ENCODE peak calls at places on chromosomes 3 and 15, in nine cellular contexts. W, T, B, C, J, E, M, O and H are unnamed samples.

GRCh38 chr3:170397579-170398177 is 21.0 kb upstream of the CLDN11 start:
- DNase-seq in W (no peak), T (no peak), B (no peak), C (no peak), J (no peak), E (no peak), M (no peak), O (no peak), H (no peak)

GRCh38 chr15:83766326-83766725 is 112.4 kb downstream of the ADAMTSL3 start:
- DNase-seq in W (no peak), T (no peak), B (no peak), C (peak), J (no peak), E (no peak), M (no peak), O (no peak), H (no peak)

GRCh38 chr15:90868261-90868689 is at the start of gene FURIN:
- DNase-seq in W (no peak), T (peak), B (no peak), C (no peak), J (no peak), E (no peak), M (no peak), O (no peak), H (peak)

GRCh38 chr3:128584412-128585020 is 66.1 kb downstream of the RPN1 start:
- DNase-seq in W (peak), T (peak), B (peak), C (peak), J (peak), E (peak), M (peak), O (peak), H (peak)

GRCh38 chr15:20341901-20342605 is 199.5 kb downstream of the GOLGA6L6 start:
- DNase-seq in W (no peak), T (no peak), B (peak), C (peak), J (peak), E (peak), M (no peak), O (no peak), H (no peak)

GRCh38 chr3:159726231-159726964 is 262.2 kb upstream of the IL12A start:
- DNase-seq in W (no peak), T (peak), B (peak), C (peak), J (no peak), E (no peak), M (no peak), O (no peak), H (no peak)

GRCh38 chr3:56369914-56370313 is 98.4 kb downstream of the ERC2 start:
- DNase-seq in W (no peak), T (no peak), B (no peak), C (no peak), J (no peak), E (no peak), M (no peak), O (no peak), H (no peak)

GRCh38 chr15:31278056-31278445 is 48.6 kb upstream of the KLF13 start:
- DNase-seq in W (no peak), T (no peak), B (no peak), C (no peak), J (no peak), E (no peak), M (no peak), O (no peak), H (no peak)

GRCh38 chr3:53688989-53689388 is 157.2 kb downstream of the CHDH start:
- DNase-seq in W (no peak), T (no peak), B (no peak), C (no peak), J (no peak), E (no peak), M (no peak), O (no peak), H (no peak)

GRCh38 chr3:197363553-197364409 is 65.4 kb upstream of the DLG1 start:
- DNase-seq in W (no peak), T (no peak), B (no peak), C (no peak), J (no peak), E (peak), M (no peak), O (no peak), H (no peak)

GRCh38 chr15:90210593-90210992 is 9.5 kb downstream of the SEMA4B start:
- DNase-seq in W (no peak), T (no peak), B (no peak), C (no peak), J (no peak), E (no peak), M (no peak), O (no peak), H (no peak)

GRCh38 chr3:173221010-173221409 is 80.0 kb upstream of the SPATA16 start:
- DNase-seq in W (no peak), T (peak), B (peak), C (no peak), J (no peak), E (peak), M (no peak), O (no peak), H (no peak)

GRCh38 chr3:66527253-66527652 is 26.4 kb upstream of the LRIG1 start:
- DNase-seq in W (no peak), T (no peak), B (no peak), C (no peak), J (no peak), E (no peak), M (no peak), O (no peak), H (peak)

GRCh38 chr3:133038731-133039398 is 674 bp downstream of the TMEM108 start:
- DNase-seq in W (no peak), T (no peak), B (peak), C (no peak), J (no peak), E (peak), M (no peak), O (no peak), H (no peak)

GRCh38 chr3:64505419-64505818 is 182.4 kb downstream of the ADAMTS9 start:
- DNase-seq in W (no peak), T (no peak), B (no peak), C (no peak), J (no peak), E (no peak), M (no peak), O (no peak), H (no peak)

GRCh38 chr15:99592135-99592845 is 26.5 kb downstream of the MEF2A start:
- DNase-seq in W (no peak), T (no peak), B (peak), C (peak), J (no peak), E (no peak), M (no peak), O (no peak), H (no peak)

GRCh38 chr3:185658504-185658912 is 72.4 kb downstream of the SENP2 start:
- DNase-seq in W (no peak), T (peak), B (peak), C (peak), J (no peak), E (no peak), M (peak), O (no peak), H (peak)

GRCh38 chr3:105836533-105836932 is 32.3 kb downstream of the CBLB start:
- DNase-seq in W (no peak), T (no peak), B (peak), C (peak), J (peak), E (no peak), M (peak), O (no peak), H (no peak)

GRCh38 chr3:120275553-120276092 is 9.4 kb downstream of the GPR156 start:
- DNase-seq in W (no peak), T (no peak), B (no peak), C (no peak), J (no peak), E (no peak), M (no peak), O (no peak), H (no peak)

GRCh38 chr3:73955671-73956070 is 330.9 kb upstream of the PDZRN3 start:
- DNase-seq in W (no peak), T (no peak), B (no peak), C (no peak), J (no peak), E (no peak), M (no peak), O (no peak), H (no peak)

GRCh38 chr15:82014989-82015388 is 30.8 kb downstream of the MEX3B start:
- DNase-seq in W (no peak), T (no peak), B (peak), C (no peak), J (no peak), E (no peak), M (no peak), O (no peak), H (no peak)

GRCh38 chr3:73086071-73086494 is 24.6 kb downstream of the EBLN2 start:
- DNase-seq in W (no peak), T (peak), B (peak), C (peak), J (peak), E (peak), M (peak), O (no peak), H (peak)